ENCODE peak calls at places on chromosomes 4 and X, in nine cellular contexts. A is GM04504, F is stromal cell of bone marrow, Z is sciatic nerve, D is HEK293T, M is heart left ventricle, Q is COLO829, G is iPS DF 19.7, O is fibroblast of lung. W is an unnamed sample.

GRCh38 chrX:13102636-13103035 is 58.2 kb upstream of the FAM9C start:
- DNase-seq in A (no peak), F (no peak), Z (no peak), D (no peak), M (no peak), Q (no peak), G (no peak), O (peak), W (no peak)

GRCh38 chr4:118865091-118865708 is 23.5 kb upstream of the SYNPO2 start:
- DNase-seq in A (peak), F (peak), Z (no peak), D (peak), M (no peak), Q (peak), G (peak), O (peak), W (no peak)

GRCh38 chr4:105970371-105970770 is 75.1 kb downstream of the NPNT start:
- DNase-seq in A (no peak), F (no peak), Z (no peak), D (no peak), M (no peak), Q (no peak), G (no peak), O (no peak), W (no peak)

GRCh38 chrX:2188840-2189239 is 311.9 kb downstream of the DHRSX start:
- DNase-seq in A (no peak), F (no peak), Z (no peak), D (no peak), M (no peak), Q (no peak), G (no peak), O (no peak), W (no peak)

GRCh38 chr4:54063224-54063623 is 1.2 kb downstream of the CHIC2 start:
- DNase-seq in A (no peak), F (no peak), Z (no peak), D (no peak), M (no peak), Q (no peak), G (no peak), O (peak), W (no peak)

GRCh38 chr4:128416921-128417320 is 129.3 kb upstream of the PGRMC2 start:
- DNase-seq in A (no peak), F (no peak), Z (no peak), D (no peak), M (no peak), Q (no peak), G (no peak), O (peak), W (no peak)

GRCh38 chrX:121832446-121832845 is 785.0 kb downstream of the GLUD2 start:
- DNase-seq in A (no peak), F (no peak), Z (no peak), D (no peak), M (no peak), Q (no peak), G (no peak), O (peak), W (no peak)

GRCh38 chr4:121376097-121376496 is 4.7 kb downstream of the QRFPR start:
- DNase-seq in A (no peak), F (no peak), Z (no peak), D (no peak), M (no peak), Q (no peak), G (no peak), O (no peak), W (no peak)

GRCh38 chr4:113106076-113106475 is 56.6 kb downstream of the ANK2 start:
- DNase-seq in A (peak), F (peak), Z (no peak), D (peak), M (no peak), Q (peak), G (no peak), O (peak), W (no peak)

GRCh38 chr4:169619518-169619957 is 840 bp upstream of the CLCN3 start:
- DNase-seq in A (no peak), F (no peak), Z (no peak), D (peak), M (no peak), Q (peak), G (no peak), O (peak), W (no peak)

GRCh38 chr4:179130122-179130714 is 1688.0 kb upstream of the AGA start:
- DNase-seq in A (no peak), F (no peak), Z (no peak), D (no peak), M (no peak), Q (no peak), G (no peak), O (no peak), W (no peak)

GRCh38 chrX:149453030-149453429 is 52.1 kb downstream of the IDS start:
- DNase-seq in A (peak), F (peak), Z (no peak), D (no peak), M (no peak), Q (peak), G (no peak), O (peak), W (no peak)

GRCh38 chr4:25863347-25863784 is 578 bp upstream of the SEL1L3 start:
- DNase-seq in A (no peak), F (no peak), Z (no peak), D (no peak), M (no peak), Q (no peak), G (no peak), O (no peak), W (no peak)

GRCh38 chr4:124334119-124334518 is 378.4 kb downstream of the ANKRD50 start:
- DNase-seq in A (peak), F (peak), Z (no peak), D (peak), M (no peak), Q (peak), G (peak), O (peak), W (no peak)

GRCh38 chr4:1010522-1011021 is 854 bp upstream of the FGFRL1 start:
- DNase-seq in A (peak), F (peak), Z (peak), D (no peak), M (no peak), Q (no peak), G (no peak), O (peak), W (no peak)

GRCh38 chrX:47321386-47321785 is 49.0 kb upstream of the ZNF157 start:
- DNase-seq in A (no peak), F (no peak), Z (peak), D (no peak), M (no peak), Q (no peak), G (peak), O (peak), W (no peak)